ENCODE peak calls at places on chromosomes 7 and 10, in four cellular contexts. One of them, this sample, is unnamed. For H3K4me1, the result is how much of the 10 kb centered on the place peaks cover.

GRCh38 chr7:17307033-17307432 is 8.6 kb downstream of the AHR start:
- DNase-seq in heart left ventricle: no peak
- DNase-seq in Peyer's patch: no peak
- DNase-seq in BE2C: no peak
- DNase-seq in this sample: no peak

GRCh38 chr7:55185321-55185802 is 166.5 kb downstream of the EGFR start:
- DNase-seq in heart left ventricle: no peak
- DNase-seq in Peyer's patch: no peak
- DNase-seq in BE2C: no peak
- DNase-seq in this sample: no peak

GRCh38 chr10:61792097-61792496 is 109.4 kb upstream of the ARID5B start:
- DNase-seq in heart left ventricle: no peak
- DNase-seq in Peyer's patch: no peak
- DNase-seq in BE2C: no peak
- DNase-seq in this sample: no peak

GRCh38 chr10:127919418-127920191 is 12.7 kb downstream of the PTPRE start:
- DNase-seq in heart left ventricle: no peak
- DNase-seq in Peyer's patch: no peak
- DNase-seq in BE2C: peak
- DNase-seq in this sample: peak

GRCh38 chr7:121157885-121158590 is 169.5 kb downstream of the CPED1 start:
- DNase-seq in heart left ventricle: no peak
- DNase-seq in Peyer's patch: no peak
- DNase-seq in BE2C: no peak
- DNase-seq in this sample: no peak

GRCh38 chr7:121278120-121279021 is 50.4 kb upstream of the WNT16 start:
- DNase-seq in heart left ventricle: no peak
- DNase-seq in Peyer's patch: no peak
- DNase-seq in BE2C: no peak
- DNase-seq in this sample: no peak

GRCh38 chr7:99224263-99224947 is 16.5 kb upstream of the KPNA7 start:
- DNase-seq in heart left ventricle: no peak
- DNase-seq in Peyer's patch: peak
- DNase-seq in BE2C: peak
- DNase-seq in this sample: no peak

GRCh38 chr10:48981310-48981907 is 41.8 kb upstream of the LRRC18 start:
- DNase-seq in heart left ventricle: peak
- DNase-seq in Peyer's patch: peak
- DNase-seq in BE2C: peak
- DNase-seq in this sample: peak

GRCh38 chr7:369476-369980 is 79.6 kb downstream of the FOXL3 start:
- DNase-seq in heart left ventricle: peak
- DNase-seq in Peyer's patch: peak
- DNase-seq in BE2C: peak
- DNase-seq in this sample: no peak

GRCh38 chr7:30816291-30817059 is 45.3 kb downstream of the MINDY4 start:
- DNase-seq in heart left ventricle: peak
- DNase-seq in Peyer's patch: no peak
- DNase-seq in BE2C: no peak
- DNase-seq in this sample: no peak

GRCh38 chr10:124641282-124642075 is 102.7 kb downstream of the FAM53B start:
- DNase-seq in heart left ventricle: peak
- DNase-seq in Peyer's patch: no peak
- DNase-seq in BE2C: peak
- DNase-seq in this sample: no peak

GRCh38 chr7:29285451-29285807 is 90.9 kb downstream of the CHN2 start:
- DNase-seq in heart left ventricle: no peak
- DNase-seq in Peyer's patch: no peak
- DNase-seq in BE2C: no peak
- DNase-seq in this sample: no peak

GRCh38 chr10:119500796-119501195 is 41.7 kb downstream of the RGS10 start:
- DNase-seq in heart left ventricle: no peak
- DNase-seq in Peyer's patch: no peak
- DNase-seq in BE2C: no peak
- DNase-seq in this sample: no peak

GRCh38 chr7:120550494-120551048 is 277.6 kb downstream of the KCND2 start:
- DNase-seq in heart left ventricle: no peak
- DNase-seq in Peyer's patch: no peak
- DNase-seq in BE2C: no peak
- DNase-seq in this sample: no peak

GRCh38 chr7:155862088-155862487 is 49.8 kb upstream of the SHH start:
- DNase-seq in heart left ventricle: no peak
- DNase-seq in Peyer's patch: no peak
- DNase-seq in BE2C: no peak
- DNase-seq in this sample: no peak

GRCh38 chr7:143393267-143394041 is 12.3 kb downstream of the ZYX start:
- DNase-seq in heart left ventricle: no peak
- DNase-seq in Peyer's patch: peak
- DNase-seq in BE2C: no peak
- DNase-seq in this sample: peak

GRCh38 chr7:23334482-23335056 is 35.4 kb downstream of the MALSU1 start:
- DNase-seq in heart left ventricle: no peak
- DNase-seq in Peyer's patch: no peak
- DNase-seq in BE2C: peak
- DNase-seq in this sample: no peak

GRCh38 chr7:44172803-44173424 is 16.3 kb downstream of the GCK start:
- DNase-seq in heart left ventricle: no peak
- DNase-seq in Peyer's patch: no peak
- DNase-seq in BE2C: no peak
- DNase-seq in this sample: no peak

GRCh38 chr7:18053177-18053928 is 25.7 kb upstream of the PRPS1L1 start:
- DNase-seq in heart left ventricle: no peak
- DNase-seq in Peyer's patch: no peak
- DNase-seq in BE2C: no peak
- DNase-seq in this sample: no peak

GRCh38 chr7:77691892-77692491 is 4.3 kb upstream of the RSBN1L start:
- DNase-seq in heart left ventricle: no peak
- DNase-seq in Peyer's patch: no peak
- DNase-seq in BE2C: no peak
- DNase-seq in this sample: no peak

GRCh38 chr7:110130669-110131068 is 960.3 kb upstream of the LRRN3 start:
- DNase-seq in heart left ventricle: no peak
- DNase-seq in Peyer's patch: no peak
- DNase-seq in BE2C: no peak
- DNase-seq in this sample: no peak

GRCh38 chr10:119360181-119360921 is 153.0 kb downstream of the GRK5 start:
- DNase-seq in heart left ventricle: peak
- DNase-seq in Peyer's patch: peak
- DNase-seq in BE2C: no peak
- DNase-seq in this sample: no peak

GRCh38 chr10:124302951-124303505 is 115.7 kb downstream of the OAT start:
- DNase-seq in heart left ventricle: no peak
- DNase-seq in Peyer's patch: peak
- DNase-seq in BE2C: no peak
- DNase-seq in this sample: no peak

GRCh38 chr10:124755581-124755980 is 11.4 kb upstream of the FAM53B start:
- DNase-seq in heart left ventricle: no peak
- DNase-seq in Peyer's patch: no peak
- DNase-seq in BE2C: no peak
- DNase-seq in this sample: no peak

GRCh38 chr7:37256631-37257030 is 192.0 kb downstream of the ELMO1 start:
- DNase-seq in heart left ventricle: no peak
- DNase-seq in Peyer's patch: no peak
- DNase-seq in BE2C: no peak
- DNase-seq in this sample: no peak

GRCh38 chr10:79149662-79150443 is 81.1 kb downstream of the ZMIZ1 start:
- DNase-seq in heart left ventricle: peak
- DNase-seq in Peyer's patch: peak
- DNase-seq in BE2C: peak
- DNase-seq in this sample: peak

GRCh38 chr10:68253356-68253755 is 21.4 kb upstream of the ATOH7 start:
- DNase-seq in heart left ventricle: no peak
- DNase-seq in Peyer's patch: no peak
- DNase-seq in BE2C: no peak
- DNase-seq in this sample: no peak

GRCh38 chr10:96683065-96683464 is 37.2 kb downstream of the PIK3AP1 start:
- DNase-seq in heart left ventricle: no peak
- DNase-seq in Peyer's patch: no peak
- DNase-seq in BE2C: no peak
- DNase-seq in this sample: no peak

GRCh38 chr7:369981-370621 is 80.1 kb downstream of the FOXL3 start:
- DNase-seq in heart left ventricle: peak
- DNase-seq in Peyer's patch: peak
- DNase-seq in BE2C: peak
- DNase-seq in this sample: peak

GRCh38 chr7:31432831-31433340 is 81.0 kb upstream of the ITPRID1 start:
- DNase-seq in heart left ventricle: no peak
- DNase-seq in Peyer's patch: no peak
- DNase-seq in BE2C: no peak
- DNase-seq in this sample: no peak

GRCh38 chr7:135763261-135763660 is 14.6 kb upstream of the FAM180A start:
- DNase-seq in heart left ventricle: no peak
- DNase-seq in Peyer's patch: no peak
- DNase-seq in BE2C: no peak
- DNase-seq in this sample: no peak

GRCh38 chr10:114034943-114035645 is 8.6 kb upstream of the ADRB1 start:
- DNase-seq in heart left ventricle: no peak
- DNase-seq in Peyer's patch: no peak
- DNase-seq in BE2C: no peak
- DNase-seq in this sample: no peak

GRCh38 chr10:88946965-88947590 is 5.5 kb downstream of the ACTA2 start:
- DNase-seq in heart left ventricle: no peak
- DNase-seq in Peyer's patch: no peak
- DNase-seq in BE2C: no peak
- DNase-seq in this sample: no peak

GRCh38 chr10:86248062-86248461 is 118.5 kb downstream of the GRID1 start:
- DNase-seq in heart left ventricle: no peak
- DNase-seq in Peyer's patch: no peak
- DNase-seq in BE2C: no peak
- DNase-seq in this sample: no peak

GRCh38 chr10:93072225-93072712 is 1.4 kb upstream of the CYP26A1 start:
- DNase-seq in heart left ventricle: no peak
- DNase-seq in Peyer's patch: peak
- DNase-seq in BE2C: no peak
- DNase-seq in this sample: peak

GRCh38 chr10:62769574-62770242 is 34.8 kb upstream of the ADO start:
- DNase-seq in heart left ventricle: no peak
- DNase-seq in Peyer's patch: no peak
- DNase-seq in BE2C: no peak
- DNase-seq in this sample: peak

GRCh38 chr10:29535012-29535777 is 99.6 kb downstream of the SVIL start:
- DNase-seq in heart left ventricle: peak
- DNase-seq in Peyer's patch: peak
- DNase-seq in BE2C: peak
- DNase-seq in this sample: peak

GRCh38 chr7:64893401-64893800 is 9.7 kb upstream of the ZNF273 start:
- DNase-seq in heart left ventricle: no peak
- DNase-seq in Peyer's patch: no peak
- DNase-seq in BE2C: no peak
- DNase-seq in this sample: peak

GRCh38 chr7:64889686-64890162 is 13.3 kb upstream of the ZNF273 start:
- DNase-seq in heart left ventricle: no peak
- DNase-seq in Peyer's patch: no peak
- DNase-seq in BE2C: no peak
- DNase-seq in this sample: peak

GRCh38 chr7:64890761-64891666 is 12.1 kb upstream of the ZNF273 start:
- DNase-seq in heart left ventricle: no peak
- DNase-seq in Peyer's patch: no peak
- DNase-seq in BE2C: no peak
- DNase-seq in this sample: peak

GRCh38 chr7:64892666-64893269 is 10.3 kb upstream of the ZNF273 start:
- DNase-seq in heart left ventricle: no peak
- DNase-seq in Peyer's patch: no peak
- DNase-seq in BE2C: no peak
- DNase-seq in this sample: peak

GRCh38 chr7:64892116-64892515 is 11.0 kb upstream of the ZNF273 start:
- DNase-seq in heart left ventricle: no peak
- DNase-seq in Peyer's patch: no peak
- DNase-seq in BE2C: no peak
- DNase-seq in this sample: no peak
- TF ChIP-seq CTCF in heart left ventricle: no peak
- TF ChIP-seq CTCF in Peyer's patch: no peak
- TF ChIP-seq CTCF in BE2C: no peak
- TF ChIP-seq CTCF in this sample: no peak

DNA sequence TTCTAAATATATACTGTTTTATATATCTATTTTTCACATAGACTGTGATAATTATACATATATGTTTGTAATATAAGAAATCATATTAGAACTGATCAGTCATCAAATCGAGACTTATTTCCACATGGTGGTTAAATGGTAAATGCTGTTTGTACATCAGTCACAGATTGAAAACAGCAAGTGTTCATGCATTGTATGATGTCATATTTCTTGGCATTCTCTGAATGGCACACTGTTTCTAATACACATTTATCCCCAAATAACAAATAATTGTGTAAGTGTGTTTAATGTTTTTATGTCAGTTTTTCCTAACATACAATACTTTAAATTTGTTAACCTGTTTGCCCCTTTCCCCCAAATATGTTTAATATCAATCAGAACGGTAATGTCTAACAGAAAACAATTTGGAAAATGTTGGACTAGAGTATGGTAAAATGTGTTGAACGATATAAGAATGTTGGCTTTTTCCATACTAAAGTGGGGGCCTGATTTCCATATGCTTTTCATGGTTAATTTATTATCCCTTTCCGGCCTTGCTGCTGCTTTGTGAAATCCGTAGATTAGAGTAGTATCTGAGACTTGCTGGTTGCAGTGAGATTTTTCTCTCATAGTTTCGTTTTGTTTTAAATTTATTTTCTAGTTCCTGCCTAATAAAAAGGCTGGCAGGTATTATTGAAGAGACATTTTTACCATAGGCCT is 23.6 kb downstream of the RAB18 start:
- DNase-seq in heart left ventricle: no peak
- DNase-seq in Peyer's patch: no peak
- DNase-seq in BE2C: no peak
- DNase-seq in this sample: no peak
- H3K4me1 ChIP-seq in heart left ventricle: under half
- H3K4me1 ChIP-seq in Peyer's patch: under half
- H3K4me1 ChIP-seq in BE2C: under half
- H3K4me1 ChIP-seq in this sample: under half

GRCh38 chr7:27466703-27467102 is 196.0 kb downstream of the HIBADH start:
- DNase-seq in heart left ventricle: no peak
- DNase-seq in Peyer's patch: no peak
- DNase-seq in BE2C: no peak
- DNase-seq in this sample: peak
- H3K4me3 ChIP-seq in heart left ventricle: no peak
- H3K4me3 ChIP-seq in Peyer's patch: no peak
- H3K4me3 ChIP-seq in BE2C: no peak
- H3K4me3 ChIP-seq in this sample: no peak

GRCh38 chr10:76036962-76037361 is 605.5 kb downstream of the LRMDA start:
- DNase-seq in heart left ventricle: no peak
- DNase-seq in Peyer's patch: no peak
- DNase-seq in BE2C: no peak
- DNase-seq in this sample: no peak

GRCh38 chr10:76040830-76041220 is 609.4 kb downstream of the LRMDA start:
- DNase-seq in heart left ventricle: no peak
- DNase-seq in Peyer's patch: no peak
- DNase-seq in BE2C: no peak
- DNase-seq in this sample: no peak

GRCh38 chr10:76038696-76039095 is 607.3 kb downstream of the LRMDA start:
- DNase-seq in heart left ventricle: no peak
- DNase-seq in Peyer's patch: no peak
- DNase-seq in BE2C: no peak
- DNase-seq in this sample: no peak

GRCh38 chr10:76037531-76037930 is 606.1 kb downstream of the LRMDA start:
- DNase-seq in heart left ventricle: no peak
- DNase-seq in Peyer's patch: no peak
- DNase-seq in BE2C: no peak
- DNase-seq in this sample: no peak

GRCh38 chr10:76040107-76040829 is 608.8 kb downstream of the LRMDA start:
- DNase-seq in heart left ventricle: no peak
- DNase-seq in Peyer's patch: no peak
- DNase-seq in BE2C: no peak
- DNase-seq in this sample: peak
- TF ChIP-seq CTCF in heart left ventricle: no peak
- TF ChIP-seq CTCF in Peyer's patch: no peak
- TF ChIP-seq CTCF in BE2C: peak
- TF ChIP-seq CTCF in this sample: peak